ENCODE peak calls at places on chromosome 11, in seven cellular contexts. N, Z, U, T, W, M and V are unnamed samples.

GRCh38 chr11:130478881-130479280 is 30.4 kb downstream of the ADAMTS15 start:
- DNase-seq in N (no peak), Z (no peak), U (peak), T (peak), W (no peak), M (no peak), V (no peak)

GRCh38 chr11:113163291-113164030 is 150.9 kb upstream of the TTC12 start:
- DNase-seq in N (no peak), Z (no peak), U (no peak), T (no peak), W (no peak), M (no peak), V (no peak)

GRCh38 chr11:76263657-76264056 is 57.4 kb upstream of the WNT11 start:
- DNase-seq in N (no peak), Z (no peak), U (peak), T (no peak), W (no peak), M (no peak), V (no peak)

GRCh38 chr11:26245046-26245445 is 86.9 kb upstream of the ANO3 start:
- DNase-seq in N (no peak), Z (no peak), U (no peak), T (no peak), W (no peak), M (no peak), V (no peak)

GRCh38 chr11:27524155-27524554 is 17.6 kb upstream of the LIN7C start:
- DNase-seq in N (peak), Z (peak), U (peak), T (peak), W (no peak), M (peak), V (peak)

GRCh38 chr11:106208795-106209194 is 131.3 kb downstream of the AASDHPPT start:
- DNase-seq in N (no peak), Z (no peak), U (peak), T (no peak), W (no peak), M (peak), V (no peak)

GRCh38 chr11:110112457-110112856 is 19.3 kb downstream of the ZC3H12C start:
- DNase-seq in N (peak), Z (no peak), U (no peak), T (no peak), W (no peak), M (no peak), V (no peak)

GRCh38 chr11:1341928-1342524 is 32.6 kb upstream of the TOLLIP start:
- DNase-seq in N (no peak), Z (no peak), U (no peak), T (no peak), W (no peak), M (no peak), V (no peak)

GRCh38 chr11:103035656-103036434 is 56.1 kb downstream of the DCUN1D5 start:
- DNase-seq in N (peak), Z (peak), U (peak), T (no peak), W (peak), M (peak), V (peak)

GRCh38 chr11:691710-692590 is 3.1 kb downstream of the DEAF1 start:
- DNase-seq in N (peak), Z (no peak), U (no peak), T (no peak), W (no peak), M (no peak), V (no peak)

GRCh38 chr11:111635706-111636045 is 33.4 kb downstream of the SIK2 start:
- DNase-seq in N (peak), Z (no peak), U (peak), T (no peak), W (no peak), M (no peak), V (no peak)

GRCh38 chr11:70861534-70861933 is 390.8 kb downstream of the SHANK2 start:
- DNase-seq in N (no peak), Z (no peak), U (no peak), T (no peak), W (no peak), M (no peak), V (no peak)

GRCh38 chr11:122763108-122763507 is 75.2 kb upstream of the CRTAM start:
- DNase-seq in N (no peak), Z (no peak), U (no peak), T (no peak), W (no peak), M (no peak), V (no peak)

GRCh38 chr11:2399488-2400068 is 972 bp upstream of the TSSC4 start:
- DNase-seq in N (no peak), Z (no peak), U (no peak), T (peak), W (no peak), M (no peak), V (no peak)

GRCh38 chr11:1733009-1733715 is 17.2 kb downstream of the IFITM10 start:
- DNase-seq in N (no peak), Z (no peak), U (no peak), T (no peak), W (no peak), M (no peak), V (no peak)

GRCh38 chr11:59818572-59818971 is 8.0 kb upstream of the MRPL16 start:
- DNase-seq in N (no peak), Z (no peak), U (no peak), T (no peak), W (no peak), M (no peak), V (no peak)

GRCh38 chr11:123364145-123364544 is 65.9 kb upstream of the GRAMD1B start:
- DNase-seq in N (no peak), Z (no peak), U (no peak), T (no peak), W (no peak), M (no peak), V (no peak)

GRCh38 chr11:70377645-70378044 is 20.7 kb upstream of the CTTN start:
- DNase-seq in N (no peak), Z (no peak), U (no peak), T (no peak), W (no peak), M (no peak), V (no peak)

GRCh38 chr11:46120361-46120710 is 918 bp downstream of the PHF21A start:
- DNase-seq in N (no peak), Z (no peak), U (no peak), T (no peak), W (no peak), M (no peak), V (no peak)

GRCh38 chr11:122642971-122643370 is 12.6 kb upstream of the UBASH3B start:
- DNase-seq in N (no peak), Z (no peak), U (no peak), T (no peak), W (no peak), M (no peak), V (no peak)

GRCh38 chr11:70323811-70324210 is 53.3 kb downstream of the PPFIA1 start:
- DNase-seq in N (no peak), Z (no peak), U (no peak), T (no peak), W (no peak), M (no peak), V (no peak)

GRCh38 chr11:30749268-30749667 is 163.1 kb upstream of the MPPED2 start:
- DNase-seq in N (no peak), Z (no peak), U (no peak), T (no peak), W (no peak), M (no peak), V (peak)

GRCh38 chr11:77471520-77472234 is 2.2 kb downstream of the PAK1 start:
- DNase-seq in N (peak), Z (no peak), U (peak), T (no peak), W (no peak), M (peak), V (no peak)

GRCh38 chr11:74330065-74330858 is 18.8 kb upstream of the P4HA3 start:
- DNase-seq in N (no peak), Z (no peak), U (no peak), T (no peak), W (no peak), M (no peak), V (no peak)

GRCh38 chr11:2507945-2508749 is 63.3 kb downstream of the KCNQ1 start:
- DNase-seq in N (no peak), Z (no peak), U (no peak), T (no peak), W (no peak), M (no peak), V (no peak)

GRCh38 chr11:68043349-68044144 is 4.7 kb downstream of the TCIRG1 start:
- DNase-seq in N (peak), Z (no peak), U (peak), T (no peak), W (no peak), M (no peak), V (no peak)

GRCh38 chr11:69944146-69944795 is 125.1 kb upstream of the FGF3 start:
- DNase-seq in N (no peak), Z (no peak), U (no peak), T (no peak), W (no peak), M (no peak), V (no peak)

GRCh38 chr11:83508804-83509203 is 222.6 kb upstream of the CCDC90B start:
- DNase-seq in N (no peak), Z (no peak), U (no peak), T (no peak), W (no peak), M (peak), V (no peak)

GRCh38 chr11:111823131-111823530 is 48.2 kb downstream of the ALG9 start:
- DNase-seq in N (no peak), Z (no peak), U (no peak), T (no peak), W (no peak), M (no peak), V (no peak)

GRCh38 chr11:43419460-43419859 is 60.7 kb downstream of the TTC17 start:
- DNase-seq in N (peak), Z (peak), U (peak), T (no peak), W (no peak), M (peak), V (peak)

GRCh38 chr11:8584511-8584910 is 9.5 kb downstream of the STK33 start:
- DNase-seq in N (no peak), Z (no peak), U (no peak), T (no peak), W (no peak), M (peak), V (no peak)

GRCh38 chr11:1488575-1489180 is 2.1 kb upstream of the MOB2 start:
- DNase-seq in N (no peak), Z (no peak), U (no peak), T (no peak), W (no peak), M (no peak), V (no peak)

GRCh38 chr11:128310005-128310404 is 277.4 kb downstream of the ETS1 start:
- DNase-seq in N (no peak), Z (no peak), U (no peak), T (no peak), W (no peak), M (no peak), V (no peak)

GRCh38 chr11:36142439-36142838 is 146.8 kb downstream of the COMMD9 start:
- DNase-seq in N (peak), Z (no peak), U (no peak), T (no peak), W (no peak), M (no peak), V (no peak)

GRCh38 chr11:10600570-10601248 is 32.2 kb upstream of the LYVE1 start:
- DNase-seq in N (no peak), Z (no peak), U (no peak), T (no peak), W (no peak), M (no peak), V (no peak)

GRCh38 chr11:737366-737765 is 9.9 kb upstream of the TALDO1 start:
- DNase-seq in N (no peak), Z (no peak), U (no peak), T (no peak), W (no peak), M (no peak), V (no peak)

GRCh38 chr11:123137496-123138270 is 57.4 kb downstream of the CLMP start:
- DNase-seq in N (no peak), Z (no peak), U (peak), T (peak), W (no peak), M (no peak), V (no peak)

GRCh38 chr11:62400760-62401159 is 18.1 kb upstream of the SCGB1A1 start:
- DNase-seq in N (peak), Z (no peak), U (peak), T (no peak), W (no peak), M (no peak), V (no peak)

GRCh38 chr11:62402994-62403393 is 15.8 kb upstream of the SCGB1A1 start:
- DNase-seq in N (no peak), Z (no peak), U (no peak), T (no peak), W (no peak), M (no peak), V (no peak)

GRCh38 chr11:62401356-62401755 is 17.5 kb upstream of the SCGB1A1 start:
- DNase-seq in N (no peak), Z (no peak), U (no peak), T (no peak), W (no peak), M (no peak), V (no peak)

GRCh38 chr11:62401781-62402180 is 17.1 kb upstream of the SCGB1A1 start:
- DNase-seq in N (no peak), Z (no peak), U (no peak), T (no peak), W (no peak), M (no peak), V (no peak)

DNA sequence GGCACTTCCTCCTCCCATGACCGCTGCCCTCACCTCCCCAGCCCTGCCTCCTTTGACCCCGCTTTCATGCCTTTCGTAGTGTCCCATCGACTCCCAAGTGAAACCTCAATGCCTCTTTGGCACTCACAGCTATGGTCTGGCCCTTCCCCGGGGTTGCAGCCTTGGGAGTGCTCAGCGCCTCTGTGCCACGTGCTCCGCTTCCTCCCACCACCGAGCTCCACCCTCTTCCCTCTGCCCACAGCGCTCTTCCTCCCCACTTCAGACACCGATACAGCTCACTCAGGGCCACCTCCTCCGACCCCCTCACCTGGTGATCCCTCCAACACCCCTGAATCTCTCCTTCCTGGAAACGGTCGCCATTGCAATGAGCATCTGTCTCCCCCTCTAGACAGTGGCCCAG is 16.6 kb upstream of the SCGB1A1 start:
- DNase-seq in N (no peak), Z (no peak), U (no peak), T (no peak), W (no peak), M (no peak), V (no peak)
- TF ChIP-seq YY1 in N (no peak), Z (no peak), U (no peak), T (no peak), W (no peak), M (no peak), V (no peak)

GRCh38 chr11:65482306-65482850 is 16.5 kb upstream of the MALAT1 start:
- DNase-seq in N (no peak), Z (no peak), U (no peak), T (no peak), W (no peak), M (no peak), V (no peak)
- TF ChIP-seq YY1 in N (no peak), Z (no peak), U (no peak), T (no peak), W (no peak), M (no peak), V (no peak)

GRCh38 chr11:44568358-44568705 is 2.9 kb downstream of the CD82 start:
- DNase-seq in N (no peak), Z (no peak), U (peak), T (no peak), W (no peak), M (no peak), V (no peak)

GRCh38 chr11:44566952-44567875 is 1.8 kb downstream of the CD82 start:
- DNase-seq in N (no peak), Z (no peak), U (no peak), T (no peak), W (no peak), M (no peak), V (no peak)

GRCh38 chr11:44567876-44568256 is 2.4 kb downstream of the CD82 start:
- DNase-seq in N (no peak), Z (no peak), U (no peak), T (no peak), W (no peak), M (no peak), V (no peak)

GRCh38 chr11:44570411-44571155 is 5.1 kb downstream of the CD82 start:
- DNase-seq in N (no peak), Z (no peak), U (peak), T (no peak), W (no peak), M (no peak), V (no peak)

DNA sequence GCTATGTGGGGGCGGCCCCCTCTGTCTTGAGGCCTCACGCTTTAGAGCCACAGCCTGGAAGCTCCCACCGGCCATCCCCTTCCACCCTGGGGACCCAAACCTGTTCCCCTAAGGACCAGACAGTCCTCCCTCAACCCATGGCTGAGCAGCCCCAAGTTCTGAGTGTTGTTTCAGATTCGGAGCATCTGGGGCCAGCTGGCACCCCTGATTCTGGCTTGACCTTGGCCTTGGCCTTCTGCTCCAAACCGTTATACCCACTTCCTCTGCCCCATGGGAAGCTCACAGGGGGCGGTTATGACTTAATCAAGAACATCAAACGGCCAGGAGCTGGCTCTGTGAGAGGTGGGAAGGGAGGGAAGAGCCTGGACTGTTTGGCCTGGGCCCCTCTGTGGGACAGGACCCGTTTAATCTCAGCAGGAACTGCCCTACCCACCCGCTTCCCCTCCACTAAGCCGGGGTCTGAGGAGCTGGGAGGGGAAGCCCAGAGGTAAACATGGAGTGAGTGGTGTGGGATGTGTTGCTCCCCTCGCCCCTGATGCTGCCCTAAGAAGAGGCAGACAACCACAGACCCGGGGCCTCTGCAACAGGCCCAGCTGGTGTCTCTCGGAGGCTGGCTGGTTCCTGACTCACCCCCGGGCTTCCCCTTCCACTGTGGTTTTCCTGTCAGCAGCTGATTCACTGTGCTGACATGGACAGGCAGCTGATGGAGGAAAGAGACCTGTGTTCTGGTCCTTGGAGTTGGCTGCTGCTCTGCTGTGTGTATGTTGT is 3.4 kb downstream of the CD82 start:
- DNase-seq in N (peak), Z (no peak), U (peak), T (no peak), W (peak), M (no peak), V (no peak)
- TF ChIP-seq YY1 in N (no peak), Z (no peak), U (no peak), T (no peak), W (peak), M (no peak), V (no peak)

GRCh38 chr11:13775471-13775870 is 107.0 kb downstream of the FAR1 start:
- DNase-seq in N (no peak), Z (no peak), U (no peak), T (no peak), W (no peak), M (no peak), V (no peak)

GRCh38 chr11:13776134-13776815 is 107.8 kb downstream of the FAR1 start:
- DNase-seq in N (peak), Z (peak), U (no peak), T (no peak), W (no peak), M (no peak), V (no peak)

GRCh38 chr11:13778345-13778744 is 109.9 kb downstream of the FAR1 start:
- DNase-seq in N (no peak), Z (no peak), U (no peak), T (no peak), W (no peak), M (no peak), V (no peak)

GRCh38 chr11:13781153-13781552 is 112.7 kb downstream of the FAR1 start:
- DNase-seq in N (no peak), Z (no peak), U (no peak), T (no peak), W (no peak), M (peak), V (no peak)

DNA sequence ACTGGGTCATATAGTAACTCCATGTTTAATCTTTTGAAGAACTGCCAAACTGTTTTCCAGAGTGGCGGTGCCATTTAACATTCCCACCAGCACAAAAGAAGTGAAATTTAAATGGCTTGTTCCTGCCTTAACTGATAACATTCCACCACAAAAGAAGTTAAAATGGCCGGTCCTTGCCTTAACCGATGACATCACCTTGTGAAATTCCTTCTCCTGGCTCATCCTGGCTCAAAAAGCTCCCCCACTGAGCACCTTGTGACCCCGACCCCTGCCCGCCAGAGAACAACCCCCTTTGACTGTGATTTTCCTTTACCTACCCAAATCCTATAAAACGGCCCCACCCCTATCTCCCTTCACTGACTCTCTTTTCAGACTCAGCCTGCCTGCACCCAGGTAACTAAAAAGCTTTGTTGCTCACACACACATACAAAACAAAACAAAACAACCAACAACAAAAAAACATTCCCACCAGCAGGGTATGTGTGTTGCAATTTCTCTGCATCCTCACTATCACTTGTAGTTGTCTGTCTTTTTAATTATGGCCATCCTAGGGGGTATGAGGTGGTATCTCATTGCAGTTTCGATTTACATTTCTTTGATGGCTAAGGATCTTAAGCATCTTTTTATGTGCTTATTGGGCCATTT is 109.0 kb downstream of the FAR1 start:
- DNase-seq in N (no peak), Z (no peak), U (no peak), T (peak), W (no peak), M (no peak), V (no peak)
- TF ChIP-seq YY1 in N (no peak), Z (no peak), U (no peak), T (peak), W (no peak), M (no peak), V (no peak)

GRCh38 chr11:120998581-120998980 is 25.3 kb upstream of the TBCEL start:
- DNase-seq in N (no peak), Z (no peak), U (no peak), T (no peak), W (no peak), M (no peak), V (no peak)
- TF ChIP-seq YY1 in N (no peak), Z (no peak), U (no peak), T (no peak), W (no peak), M (no peak), V (no peak)